ENCODE peak calls at places on chromosomes 1 and 21, in four cellular contexts. E, Y, X and Q are unnamed samples. For H3K9me3, the result is how much of the 10 kb centered on the place peaks cover.

GRCh38 chr1:116514708-116515525 is 55.9 kb downstream of the CD58 start:
- DNase-seq in Y (no peak), X (no peak), E (peak), Q (no peak)

GRCh38 chr1:247114351-247115140 is 10.4 kb upstream of the ZNF669 start:
- DNase-seq in Y (no peak), X (no peak), E (no peak), Q (no peak)

GRCh38 chr1:53689223-53689622 is 49.7 kb downstream of the GLIS1 start:
- DNase-seq in X (no peak), Y (no peak), E (no peak), Q (no peak)

GRCh38 chr1:54252371-54252770 is 52.4 kb downstream of the MRPL37 start:
- DNase-seq in X (no peak), Y (no peak), E (no peak), Q (no peak)

GRCh38 chr21:26099610-26100219 is 70.9 kb downstream of the APP start:
- DNase-seq in E (no peak), Y (no peak), X (no peak), Q (no peak)

GRCh38 chr1:41662656-41663437 is 178.4 kb upstream of the EDN2 start:
- DNase-seq in Y (no peak), X (peak), E (no peak), Q (peak)

GRCh38 chr1:215878843-215879242 is 311.7 kb downstream of the KCTD3 start:
- DNase-seq in X (no peak), E (no peak), Y (no peak), Q (no peak)

GRCh38 chr1:156714830-156715229 is 9.4 kb upstream of the CRABP2 start:
- DNase-seq in X (no peak), E (no peak), Y (no peak), Q (no peak)

GRCh38 chr1:94936861-94937620 is 10.1 kb upstream of the CNN3 start:
- DNase-seq in X (no peak), Y (no peak), E (no peak), Q (no peak)

GRCh38 chr1:44660176-44660575 is 14.1 kb downstream of the TMEM53 start:
- DNase-seq in Y (no peak), X (peak), E (no peak), Q (no peak)

GRCh38 chr1:44659566-44659965 is 14.7 kb downstream of the TMEM53 start:
- DNase-seq in X (no peak), E (no peak), Y (no peak), Q (peak)

GRCh38 chr1:44661786-44662682 is 12.2 kb downstream of the TMEM53 start:
- DNase-seq in E (no peak), X (no peak), Y (no peak), Q (no peak)

GRCh38 chr1:44662683-44663030 is 11.6 kb downstream of the TMEM53 start:
- DNase-seq in E (no peak), X (no peak), Y (no peak), Q (no peak)

DNA sequence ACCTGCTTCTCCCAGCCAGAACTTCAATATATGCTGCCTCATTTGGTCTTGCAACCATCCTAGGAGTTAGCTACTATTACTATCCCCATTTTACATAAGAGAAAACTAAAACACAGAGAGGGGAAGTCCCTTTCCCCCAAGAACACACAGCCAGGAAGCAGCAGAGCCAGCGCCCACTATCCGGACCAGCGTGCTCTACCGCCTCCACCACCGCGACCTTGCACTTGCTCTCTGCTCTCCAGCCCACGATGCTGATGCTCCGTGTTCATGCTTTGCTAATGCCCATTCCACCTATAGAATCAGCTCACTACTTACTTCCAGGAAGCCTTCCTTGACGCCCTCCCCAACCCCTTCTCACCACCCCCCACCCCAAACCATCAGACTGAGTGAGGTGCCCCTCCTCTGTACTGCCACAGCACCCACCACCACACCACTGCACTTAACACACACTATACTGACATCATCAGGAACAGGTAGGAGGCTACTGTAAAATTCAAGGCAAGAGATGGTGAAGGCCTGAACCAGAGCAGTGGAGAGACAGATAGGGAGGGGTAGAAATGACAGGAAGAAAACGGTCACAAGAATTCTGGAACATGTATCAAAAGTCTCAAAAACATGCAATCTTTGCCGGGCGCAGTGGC is 9.4 kb downstream of the TMEM53 start:
- DNase-seq in Y (no peak), E (no peak), X (peak), Q (no peak)
- TF ChIP-seq CTCF in Y (no peak), E (no peak), X (no peak), Q (no peak)

GRCh38 chr21:21345872-21346271 is 347.7 kb downstream of the NCAM2 start:
- DNase-seq in Y (no peak), X (no peak), E (no peak), Q (no peak)
- H3K9me3 ChIP-seq in Y (under half), X (under half), E (under half), Q (under half)

GRCh38 chr1:205318231-205318991 is 3.1 kb downstream of the NUAK2 start:
- DNase-seq in Y (no peak), E (no peak), X (no peak), Q (no peak)
- H3K4me3 ChIP-seq in Y (no peak), E (peak), X (peak), Q (no peak)

DNA sequence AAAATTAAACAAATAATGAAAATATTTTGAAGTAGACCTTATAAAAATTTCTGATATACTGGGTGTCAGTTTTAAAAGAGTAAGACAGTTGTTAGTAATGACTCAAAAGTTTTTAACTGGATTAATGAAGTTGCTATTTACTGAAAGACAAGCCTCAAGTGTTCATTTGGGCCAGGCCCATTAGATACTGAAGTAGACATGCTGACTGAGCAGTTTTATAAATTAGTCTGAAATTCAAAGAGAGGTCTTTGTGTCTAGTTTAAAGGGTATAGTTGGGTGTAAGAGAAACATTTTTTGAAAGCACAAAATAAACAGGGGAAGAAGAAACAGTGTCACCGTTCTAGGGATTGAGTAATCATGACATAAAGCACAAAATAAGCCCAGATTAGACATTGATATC is 1577.2 kb downstream of the AMY1C start:
- DNase-seq in X (no peak), Y (no peak), E (no peak), Q (no peak)
- TF ChIP-seq CTCF in X (no peak), Y (no peak), E (no peak), Q (no peak)

GRCh38 chr1:2826316-2826715 is 24.8 kb upstream of the TTC34 start:
- DNase-seq in X (no peak), Y (no peak), E (no peak), Q (no peak)

GRCh38 chr1:2826736-2827292 is 25.3 kb upstream of the TTC34 start:
- DNase-seq in Y (no peak), E (no peak), X (no peak), Q (no peak)

GRCh38 chr1:2829846-2830615 is 28.5 kb upstream of the TTC34 start:
- DNase-seq in X (no peak), Y (no peak), E (no peak), Q (no peak)

GRCh38 chr1:2830761-2831425 is 29.4 kb upstream of the TTC34 start:
- DNase-seq in E (no peak), Y (no peak), X (no peak), Q (no peak)

GRCh38 chr1:2828586-2829250 is 27.2 kb upstream of the TTC34 start:
- DNase-seq in Y (no peak), E (no peak), X (no peak), Q (no peak)
- H3K9me3 ChIP-seq in Y (under half), E (under half), X (under half), Q (under half)